ENCODE peak calls at places on chromosomes 16 and 17, in four cellular contexts. B, H, I and X are unnamed samples.

GRCh38 chr17:57403241-57403640 is 146.9 kb downstream of the MSI2 start:
- DNase-seq in B (no peak), H (no peak), I (no peak), X (no peak)

GRCh38 chr17:79388556-79389295 is 222.1 kb downstream of the RBFOX3 start:
- DNase-seq in B (peak; percentile 34), H (no peak), I (peak; percentile 95), X (no peak)

GRCh38 chr17:79027925-79028491 is 4.0 kb downstream of the C1QTNF1 start:
- DNase-seq in B (no peak), H (no peak), I (peak; percentile 92), X (no peak)

GRCh38 chr17:57708401-57708800 is 36.7 kb downstream of the CCDC182 start:
- DNase-seq in B (no peak), H (no peak), I (no peak), X (no peak)

GRCh38 chr17:49829026-49829425 is 18.8 kb downstream of the TAC4 start:
- DNase-seq in B (no peak), H (no peak), I (no peak), X (no peak)

GRCh38 chr17:17784599-17785264 is 52.1 kb downstream of the SREBF1 start:
- DNase-seq in B (peak; percentile 72), H (no peak), I (peak; percentile 60), X (no peak)

GRCh38 chr16:19774024-19774423 is 56.0 kb downstream of the IQCK start:
- DNase-seq in B (no peak), H (no peak), I (no peak), X (no peak)

GRCh38 chr16:31568577-31569359 is 41.1 kb downstream of the AHSP start:
- DNase-seq in B (no peak), H (no peak), I (peak; percentile 20), X (no peak)

GRCh38 chr17:27158390-27158789 is 135.5 kb upstream of the WSB1 start:
- DNase-seq in B (no peak), H (no peak), I (no peak), X (no peak)

GRCh38 chr16:52404546-52404945 is 142.4 kb downstream of the TOX3 start:
- DNase-seq in B (no peak), H (no peak), I (no peak), X (no peak)

GRCh38 chr16:24255446-24256352 is at the start of gene CACNG3:
- DNase-seq in B (peak; percentile 37), H (no peak), I (peak; percentile 37), X (no peak)

GRCh38 chr17:45277992-45278391 is 16.1 kb upstream of the SPATA32 start:
- DNase-seq in B (no peak), H (no peak), I (no peak), X (no peak)

GRCh38 chr17:76709077-76709950 is 1.5 kb downstream of the MXRA7 start:
- DNase-seq in B (peak; percentile 41), H (no peak), I (peak; percentile 82), X (no peak)

GRCh38 chr17:67289174-67289876 is 44.3 kb upstream of the HELZ start:
- DNase-seq in B (no peak), H (no peak), I (no peak), X (no peak)

GRCh38 chr16:20383106-20384029 is 21.2 kb downstream of the PDILT start:
- DNase-seq in B (peak; percentile 84), H (no peak), I (peak; percentile 65), X (peak; percentile 62)

GRCh38 chr16:70801611-70802010 is 653 bp upstream of the VAC14 start:
- DNase-seq in B (no peak), H (no peak), I (no peak), X (no peak)

GRCh38 chr17:79746955-79747507 is 16.3 kb downstream of the ENPP7 start:
- DNase-seq in B (no peak), H (no peak), I (no peak), X (no peak)

GRCh38 chr16:84040823-84041391 is 1.7 kb downstream of the SLC38A8 start:
- DNase-seq in B (no peak), H (no peak), I (no peak), X (no peak)

GRCh38 chr17:42311240-42312034 is 23.1 kb downstream of the STAT5A start:
- DNase-seq in B (peak; percentile 91), H (no peak), I (peak; percentile 82), X (no peak)

GRCh38 chr17:44830359-44831269 is 527 bp upstream of the GJC1 start:
- DNase-seq in B (no peak), H (no peak), I (no peak), X (no peak)

GRCh38 chr16:68732741-68733399 is 4.2 kb upstream of the CDH1 start:
- DNase-seq in B (no peak), H (no peak), I (no peak), X (no peak)

GRCh38 chr16:22912654-22913053 is 98.7 kb downstream of the HS3ST2 start:
- DNase-seq in B (no peak), H (no peak), I (no peak), X (no peak)

GRCh38 chr17:61399131-61400057 is at the start of gene TBX2:
- DNase-seq in B (peak; percentile 80), H (no peak), I (peak; percentile 98), X (no peak)

GRCh38 chr16:19329932-19330331 is 44.4 kb downstream of the CLEC19A start:
- DNase-seq in B (no peak), H (no peak), I (no peak), X (no peak)

GRCh38 chr16:83355570-83356218 is 452.1 kb upstream of the HSBP1 start:
- DNase-seq in B (no peak), H (no peak), I (no peak), X (no peak)

GRCh38 chr16:66996324-66996982 is 8.1 kb downstream of the CES4A start:
- DNase-seq in B (peak; percentile 92), H (no peak), I (no peak), X (no peak)

GRCh38 chr17:2980904-2981246 is 82.5 kb downstream of the OR1D5 start:
- DNase-seq in B (no peak), H (no peak), I (no peak), X (no peak)

GRCh38 chr17:17180141-17180603 is 26.0 kb downstream of the PLD6 start:
- DNase-seq in B (no peak), H (no peak), I (no peak), X (no peak)

DNA sequence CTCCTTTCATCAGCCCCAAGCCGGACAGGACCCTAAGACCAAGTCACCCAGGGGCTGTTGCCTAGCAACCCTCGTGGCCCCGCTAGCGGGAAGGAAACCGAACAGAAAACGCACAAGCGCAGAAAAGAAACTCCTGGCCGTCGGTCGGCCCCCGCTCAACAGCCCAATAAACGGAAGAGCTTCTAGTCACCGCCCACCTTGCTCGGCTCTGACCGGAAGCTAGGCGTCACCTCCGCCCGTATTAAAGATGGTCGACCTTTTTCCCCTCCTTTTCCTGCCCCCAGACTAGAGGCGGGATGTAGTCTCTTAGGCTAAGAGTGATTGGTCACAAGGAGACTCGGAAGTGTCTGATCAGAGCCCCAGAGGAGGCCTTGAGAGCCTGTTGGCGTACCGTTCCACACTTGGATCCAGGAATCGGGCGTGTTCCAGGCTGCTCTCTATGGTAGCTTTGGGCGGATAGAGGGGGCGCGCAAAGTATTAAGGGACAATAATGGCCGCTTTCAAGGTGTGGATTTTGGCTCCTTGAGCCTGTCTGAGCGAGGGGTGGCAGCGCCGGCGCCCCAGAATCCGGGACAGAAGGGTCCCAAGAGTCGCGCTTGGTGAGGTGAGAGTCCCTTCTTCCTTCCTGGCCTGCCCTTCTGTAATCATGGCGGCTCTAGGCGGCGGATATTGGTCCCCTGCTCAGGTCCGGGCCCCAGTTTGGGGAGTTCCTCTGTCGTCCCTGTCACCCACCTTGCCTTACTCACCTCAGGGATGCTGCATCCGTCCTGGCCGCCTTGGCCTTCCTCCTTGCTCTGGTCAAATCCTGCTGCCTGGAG is at the start of the genes DHX38 and TXNL4B:
- DNase-seq in B (peak; percentile 100), H (peak; percentile 98), I (peak; percentile 92), X (peak; percentile 95)
- TF ChIP-seq REST in B (no peak), H (peak; percentile 53), I (no peak), X (no peak)

GRCh38 chr17:38568274-38568673 is 37.5 kb downstream of the SRCIN1 start:
- DNase-seq in B (no peak), H (no peak), I (no peak), X (no peak)

GRCh38 chr17:38569701-38570512 is 35.8 kb downstream of the SRCIN1 start:
- DNase-seq in B (no peak), H (no peak), I (peak; percentile 55), X (no peak)

GRCh38 chr17:38566666-38567031 is 39.1 kb downstream of the SRCIN1 start:
- DNase-seq in B (no peak), H (no peak), I (no peak), X (no peak)

GRCh38 chr17:38567350-38567749 is 38.4 kb downstream of the SRCIN1 start:
- DNase-seq in B (no peak), H (no peak), I (no peak), X (no peak)

GRCh38 chr17:38568845-38569510 is 36.8 kb downstream of the SRCIN1 start:
- DNase-seq in B (no peak), H (no peak), I (peak; percentile 65), X (no peak)
- TF ChIP-seq SIN3A in B (no peak), H (no peak), I (no peak), X (no peak)

GRCh38 chr16:81815429-81815766 is 36.3 kb downstream of the PLCG2 start:
- DNase-seq in B (no peak), H (peak; percentile 82), I (no peak), X (no peak)

GRCh38 chr16:81816351-81816750 is 37.3 kb downstream of the PLCG2 start:
- DNase-seq in B (no peak), H (no peak), I (no peak), X (no peak)

GRCh38 chr16:81813648-81814047 is 34.6 kb downstream of the PLCG2 start:
- DNase-seq in B (no peak), H (no peak), I (no peak), X (no peak)

GRCh38 chr16:81816793-81817210 is 37.7 kb downstream of the PLCG2 start:
- DNase-seq in B (no peak), H (peak; percentile 77), I (no peak), X (no peak)

DNA sequence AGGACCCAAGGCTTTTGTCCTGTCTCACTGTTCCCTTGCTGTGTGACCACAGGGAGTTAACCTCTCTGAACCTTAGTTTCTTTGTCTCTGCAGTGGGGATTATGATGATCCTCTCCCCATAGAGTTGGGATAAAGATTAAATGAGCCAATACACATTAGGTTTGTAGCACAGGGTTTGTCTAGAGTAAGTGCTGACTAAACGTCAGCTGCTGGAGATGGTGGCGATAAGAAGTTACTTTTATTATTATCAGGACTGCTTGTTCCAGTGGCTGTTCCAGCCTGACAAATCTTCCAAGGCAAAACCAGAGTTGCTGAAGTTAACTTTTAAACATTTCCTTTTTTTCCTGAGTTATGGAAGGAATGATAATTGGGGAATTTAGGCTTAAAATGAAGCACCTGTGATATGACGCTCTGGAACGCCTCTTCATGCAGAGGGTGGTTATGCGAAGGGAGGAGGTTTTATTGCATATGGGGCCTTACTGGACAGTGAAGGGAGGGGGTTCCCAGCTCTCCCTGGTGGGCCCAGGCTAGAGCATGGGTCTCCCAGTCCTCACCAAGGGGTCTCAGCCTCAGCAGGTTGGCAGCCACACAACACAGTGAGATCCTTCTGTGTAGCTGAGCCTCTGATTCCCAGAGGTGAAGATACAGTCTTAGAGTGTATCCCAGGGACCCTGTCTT is 35.8 kb downstream of the PLCG2 start:
- DNase-seq in B (no peak), H (no peak), I (no peak), X (no peak)
- H3K4me3 ChIP-seq in B (no peak overlapping the region), H (peak overlapping the region; percentile 53), I (no peak overlapping the region), X (no peak overlapping the region)

GRCh38 chr16:1344499-1344898 is 7.2 kb downstream of the TSR3 start:
- DNase-seq in B (no peak), H (no peak), I (no peak), X (no peak)

GRCh38 chr16:1340730-1341494 is 7.5 kb downstream of the BAIAP3 start:
- DNase-seq in B (no peak), H (no peak), I (no peak), X (no peak)

GRCh38 chr16:1343428-1344242 is 8.0 kb downstream of the TSR3 start:
- DNase-seq in B (no peak), H (no peak), I (no peak), X (no peak)

GRCh38 chr16:1341495-1342388 is 8.3 kb downstream of the BAIAP3 start:
- DNase-seq in B (no peak), H (no peak), I (no peak), X (no peak)

GRCh38 chr16:1342526-1343427 is 8.9 kb downstream of the TSR3 start:
- DNase-seq in B (peak; percentile 96), H (peak; percentile 91), I (peak; percentile 100), X (peak; percentile 63)
- TF ChIP-seq REST in B (no peak), H (no peak), I (no peak), X (no peak)